ENCODE peak calls at places on chromosomes 1 and 21, in six cellular contexts. One of them, this sample, is unnamed.

GRCh38 chr1:228274452-228275153 is 66.8 kb downstream of the OBSCN start:
- DNase-seq in endothelial cell of umbilical vein: no peak
- DNase-seq in HepG2: no peak
- DNase-seq in GM12878: no peak
- DNase-seq in K562: no peak
- DNase-seq in A549: no peak
- DNase-seq in this sample: no peak

GRCh38 chr1:2594001-2594640 is 7.5 kb downstream of the PRXL2B start:
- DNase-seq in endothelial cell of umbilical vein: peak
- DNase-seq in K562: no peak
- DNase-seq in A549: no peak
- DNase-seq in GM12878: no peak
- DNase-seq in HepG2: no peak
- DNase-seq in this sample: no peak

GRCh38 chr21:32412998-32413504 is 545 bp downstream of the EVA1C start:
- DNase-seq in K562: no peak
- DNase-seq in A549: no peak
- DNase-seq in GM12878: no peak
- DNase-seq in endothelial cell of umbilical vein: peak
- DNase-seq in HepG2: no peak
- DNase-seq in this sample: no peak

GRCh38 chr1:244751271-244751895 is 84.1 kb upstream of the COX20 start:
- DNase-seq in HepG2: no peak
- DNase-seq in A549: no peak
- DNase-seq in endothelial cell of umbilical vein: no peak
- DNase-seq in GM12878: no peak
- DNase-seq in K562: no peak
- DNase-seq in this sample: no peak

GRCh38 chr1:27306071-27306470 is 15.9 kb upstream of the TMEM222 start:
- DNase-seq in HepG2: no peak
- DNase-seq in A549: no peak
- DNase-seq in K562: no peak
- DNase-seq in endothelial cell of umbilical vein: no peak
- DNase-seq in GM12878: no peak
- DNase-seq in this sample: no peak

GRCh38 chr1:245972476-245972875 is 534.6 kb downstream of the SMYD3 start:
- DNase-seq in K562: no peak
- DNase-seq in GM12878: no peak
- DNase-seq in A549: no peak
- DNase-seq in HepG2: no peak
- DNase-seq in endothelial cell of umbilical vein: no peak
- DNase-seq in this sample: no peak

GRCh38 chr1:59384443-59384842 is 87.5 kb downstream of the FGGY start:
- DNase-seq in endothelial cell of umbilical vein: no peak
- DNase-seq in HepG2: no peak
- DNase-seq in K562: no peak
- DNase-seq in A549: no peak
- DNase-seq in GM12878: no peak
- DNase-seq in this sample: peak

GRCh38 chr1:237570530-237570929 is 320.2 kb downstream of the ZP4 start:
- DNase-seq in K562: peak
- DNase-seq in A549: no peak
- DNase-seq in GM12878: no peak
- DNase-seq in HepG2: no peak
- DNase-seq in endothelial cell of umbilical vein: no peak
- DNase-seq in this sample: no peak

GRCh38 chr1:207672525-207673130 is 27.7 kb downstream of the CR1L start:
- DNase-seq in A549: peak
- DNase-seq in HepG2: peak
- DNase-seq in GM12878: no peak
- DNase-seq in K562: peak
- DNase-seq in endothelial cell of umbilical vein: peak
- DNase-seq in this sample: peak

GRCh38 chr21:31624961-31625491 is 34.5 kb upstream of the SOD1 start:
- DNase-seq in K562: no peak
- DNase-seq in GM12878: no peak
- DNase-seq in endothelial cell of umbilical vein: no peak
- DNase-seq in A549: no peak
- DNase-seq in HepG2: peak
- DNase-seq in this sample: no peak

GRCh38 chr1:89723144-89723543 is 90.2 kb downstream of the LRRC8C start:
- DNase-seq in GM12878: no peak
- DNase-seq in HepG2: no peak
- DNase-seq in K562: no peak
- DNase-seq in endothelial cell of umbilical vein: no peak
- DNase-seq in A549: no peak
- DNase-seq in this sample: no peak

DNA sequence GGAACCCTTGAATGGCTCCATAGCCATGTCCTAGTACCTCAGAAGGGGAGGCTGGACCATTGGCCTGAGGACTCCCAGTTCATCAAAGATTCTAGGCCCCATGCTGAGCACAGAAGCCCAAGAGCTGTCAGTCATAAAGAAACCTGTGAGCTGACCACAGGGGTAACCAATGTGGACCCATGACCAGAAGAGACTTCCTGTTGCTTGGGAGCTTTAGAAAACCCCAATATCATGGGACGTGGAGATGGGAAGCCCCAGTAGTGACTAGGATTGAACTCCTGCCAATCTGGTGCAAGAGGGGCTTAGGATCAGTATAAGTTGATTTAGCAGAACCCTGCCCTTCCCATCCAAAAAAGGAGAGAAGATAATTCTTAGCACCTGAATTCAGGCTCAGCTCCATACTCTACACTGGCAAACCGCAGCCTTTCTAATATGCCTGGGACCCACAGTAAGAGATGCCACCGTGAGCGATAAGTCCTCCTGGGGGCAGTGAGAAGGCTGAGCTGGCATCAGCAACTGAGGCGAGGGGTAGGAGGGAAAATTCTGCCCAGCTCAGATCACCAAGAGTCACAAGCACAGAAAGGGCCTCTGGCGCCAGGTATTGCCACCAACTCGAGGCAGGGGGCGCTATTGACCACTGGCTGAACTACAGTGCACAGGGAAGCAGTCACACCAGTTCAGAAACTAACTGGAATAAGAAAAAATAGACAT is 108.9 kb downstream of the CAPN8 start:
- DNase-seq in HepG2: peak
- DNase-seq in K562: peak
- DNase-seq in A549: peak
- DNase-seq in GM12878: peak
- DNase-seq in endothelial cell of umbilical vein: peak
- DNase-seq in this sample: peak
- TF ChIP-seq CTCF in HepG2: peak
- TF ChIP-seq CTCF in K562: peak
- TF ChIP-seq CTCF in A549: peak
- TF ChIP-seq CTCF in GM12878: peak
- TF ChIP-seq CTCF in endothelial cell of umbilical vein: peak
- TF ChIP-seq CTCF in this sample: peak

GRCh38 chr1:110114784-110115183 is 2.5 kb downstream of the UBL4B start:
- DNase-seq in K562: no peak
- DNase-seq in endothelial cell of umbilical vein: no peak
- DNase-seq in HepG2: no peak
- DNase-seq in A549: no peak
- DNase-seq in GM12878: no peak
- DNase-seq in this sample: no peak

GRCh38 chr1:110120960-110121561 is 8.8 kb downstream of the UBL4B start:
- DNase-seq in HepG2: no peak
- DNase-seq in A549: no peak
- DNase-seq in K562: no peak
- DNase-seq in endothelial cell of umbilical vein: no peak
- DNase-seq in GM12878: no peak
- DNase-seq in this sample: no peak

GRCh38 chr1:110118636-110119396 is 6.6 kb downstream of the UBL4B start:
- DNase-seq in K562: no peak
- DNase-seq in HepG2: no peak
- DNase-seq in GM12878: no peak
- DNase-seq in endothelial cell of umbilical vein: no peak
- DNase-seq in A549: no peak
- DNase-seq in this sample: no peak

GRCh38 chr1:110123224-110123623 is 11.0 kb downstream of the UBL4B start:
- DNase-seq in endothelial cell of umbilical vein: no peak
- DNase-seq in HepG2: no peak
- DNase-seq in K562: no peak
- DNase-seq in GM12878: no peak
- DNase-seq in A549: no peak
- DNase-seq in this sample: no peak

GRCh38 chr1:110119843-110120242 is 7.6 kb downstream of the UBL4B start:
- DNase-seq in endothelial cell of umbilical vein: no peak
- DNase-seq in GM12878: no peak
- DNase-seq in A549: no peak
- DNase-seq in K562: no peak
- DNase-seq in HepG2: no peak
- DNase-seq in this sample: no peak
- TF ChIP-seq MAX in endothelial cell of umbilical vein: no peak
- TF ChIP-seq MAX in GM12878: no peak
- TF ChIP-seq MAX in A549: no peak
- TF ChIP-seq MAX in K562: no peak
- TF ChIP-seq MAX in HepG2: no peak
- TF ChIP-seq MAX in this sample: no peak

GRCh38 chr1:161940866-161941591 is 82.6 kb downstream of the OLFML2B start:
- DNase-seq in A549: no peak
- DNase-seq in K562: no peak
- DNase-seq in GM12878: no peak
- DNase-seq in endothelial cell of umbilical vein: no peak
- DNase-seq in HepG2: peak
- DNase-seq in this sample: no peak
- TF ChIP-seq MYC in A549: no peak
- TF ChIP-seq MYC in K562: no peak
- TF ChIP-seq MYC in GM12878: no peak
- TF ChIP-seq MYC in endothelial cell of umbilical vein: no peak
- TF ChIP-seq MYC in HepG2: no peak
- TF ChIP-seq MYC in this sample: no peak

DNA sequence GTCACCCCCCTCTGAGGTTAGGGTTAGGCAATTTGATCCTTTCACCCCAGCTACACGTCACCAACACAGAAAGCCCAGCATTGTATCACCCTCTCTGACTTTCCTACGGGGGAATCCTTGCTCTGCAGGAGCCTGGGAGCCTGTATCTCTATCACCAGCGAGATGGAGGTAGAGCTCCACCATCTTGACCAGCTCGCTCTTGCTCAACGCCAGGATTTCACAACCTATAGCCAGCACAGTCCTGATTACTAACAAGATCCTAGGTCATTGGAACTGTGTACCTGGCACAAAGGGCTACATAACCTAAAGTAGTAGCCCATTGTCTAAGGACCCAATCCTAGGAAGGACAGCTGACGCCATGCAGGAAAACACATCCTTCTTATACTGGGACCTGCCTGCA is 66.1 kb downstream of the DMRTA2 start:
- DNase-seq in GM12878: no peak
- DNase-seq in endothelial cell of umbilical vein: no peak
- DNase-seq in HepG2: no peak
- DNase-seq in K562: no peak
- DNase-seq in A549: no peak
- DNase-seq in this sample: no peak
- TF ChIP-seq CTCF in GM12878: no peak
- TF ChIP-seq CTCF in endothelial cell of umbilical vein: no peak
- TF ChIP-seq CTCF in HepG2: no peak
- TF ChIP-seq CTCF in K562: no peak
- TF ChIP-seq CTCF in A549: no peak
- TF ChIP-seq CTCF in this sample: no peak

GRCh38 chr1:35005711-35006110 is 20.6 kb upstream of the TMEM35B start:
- DNase-seq in HepG2: no peak
- DNase-seq in endothelial cell of umbilical vein: no peak
- DNase-seq in GM12878: no peak
- DNase-seq in K562: no peak
- DNase-seq in A549: no peak
- DNase-seq in this sample: no peak

DNA sequence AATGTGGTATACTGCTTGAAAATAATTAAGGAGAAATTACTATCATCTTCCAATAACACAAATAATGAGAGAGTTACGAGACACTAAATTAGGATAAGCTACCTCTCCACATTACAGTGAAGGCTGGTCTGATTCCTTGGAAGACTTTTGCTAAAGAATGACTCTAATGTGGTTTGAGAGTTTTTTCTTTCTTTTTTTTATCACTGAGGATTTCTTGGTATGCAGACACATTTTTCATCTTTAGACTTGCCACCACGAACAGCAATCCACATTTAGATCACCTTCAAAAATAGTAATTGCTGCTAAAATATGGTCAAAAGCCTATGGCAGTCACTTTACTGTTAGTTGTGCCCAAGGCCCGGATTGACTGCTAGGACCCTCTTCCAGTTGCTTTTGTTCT is 16.6 kb upstream of the TMEM35B start:
- DNase-seq in GM12878: no peak
- DNase-seq in K562: no peak
- DNase-seq in A549: no peak
- DNase-seq in HepG2: no peak
- DNase-seq in endothelial cell of umbilical vein: no peak
- DNase-seq in this sample: no peak
- TF ChIP-seq MAX in GM12878: no peak
- TF ChIP-seq MAX in K562: no peak
- TF ChIP-seq MAX in A549: no peak
- TF ChIP-seq MAX in HepG2: no peak
- TF ChIP-seq MAX in endothelial cell of umbilical vein: no peak
- TF ChIP-seq MAX in this sample: no peak

GRCh38 chr1:6116137-6116536 is 64.0 kb downstream of the CHD5 start:
- DNase-seq in HepG2: no peak
- DNase-seq in GM12878: no peak
- DNase-seq in endothelial cell of umbilical vein: peak
- DNase-seq in K562: no peak
- DNase-seq in A549: no peak
- DNase-seq in this sample: no peak
- TF ChIP-seq MYC in HepG2: no peak
- TF ChIP-seq MYC in GM12878: no peak
- TF ChIP-seq MYC in endothelial cell of umbilical vein: no peak
- TF ChIP-seq MYC in K562: no peak
- TF ChIP-seq MYC in A549: no peak
- TF ChIP-seq MYC in this sample: no peak

This sample was measured in NB4.